ENCODE peak calls at places on chromosomes 16 and 17, in five cellular contexts. R is Daoy, E is Karpas-422, N is left lung, K is activated gamma-delta T cell treated with Interleukin-2 at 50 U/mL for 16 hours. X is an unnamed sample.

GRCh38 chr16:58009856-58010416 is 8.7 kb downstream of the USB1 start:
- DNase-seq in R (no peak), E (no peak), N (no peak), K (no peak), X (no peak)

GRCh38 chr17:31388770-31389672 is 2.5 kb upstream of the RAB11FIP4 start:
- DNase-seq in R (peak), E (peak), N (no peak), K (peak), X (no peak)

GRCh38 chr17:13476722-13477121 is 125.0 kb downstream of the HS3ST3A1 start:
- DNase-seq in R (no peak), E (no peak), N (no peak), K (no peak), X (no peak)

GRCh38 chr17:63250830-63251229 is 195.3 kb downstream of the CYB561 start:
- DNase-seq in R (no peak), E (no peak), N (no peak), K (no peak), X (no peak)

GRCh38 chr17:4953461-4953961 is 2.6 kb downstream of the ENO3 start:
- DNase-seq in R (peak), E (no peak), N (no peak), K (no peak), X (no peak)

GRCh38 chr17:80176757-80177156 is 6.9 kb downstream of the CARD14 start:
- DNase-seq in R (no peak), E (no peak), N (no peak), K (no peak), X (no peak)

GRCh38 chr17:77735341-77736206 is 222.9 kb upstream of the TNRC6C start:
- DNase-seq in R (peak), E (no peak), N (peak), K (no peak), X (no peak)

GRCh38 chr17:65531508-65532431 is 29.7 kb downstream of the AXIN2 start:
- DNase-seq in R (no peak), E (no peak), N (peak), K (no peak), X (no peak)

GRCh38 chr17:1787301-1787902 is 25.5 kb downstream of the SERPINF1 start:
- DNase-seq in R (peak), E (no peak), N (peak), K (no peak), X (no peak)

GRCh38 chr17:7613769-7614421 is 802 bp downstream of the FXR2 start:
- DNase-seq in R (peak), E (peak), N (no peak), K (no peak), X (no peak)

GRCh38 chr17:66135896-66136295 is 56.0 kb downstream of the CEP112 start:
- DNase-seq in R (no peak), E (no peak), N (no peak), K (no peak), X (no peak)

GRCh38 chr17:8618825-8619224 is 11.7 kb downstream of the MYH10 start:
- DNase-seq in R (no peak), E (no peak), N (no peak), K (no peak), X (no peak)

GRCh38 chr17:36463916-36464764 is 22.3 kb upstream of the ZNHIT3 start:
- DNase-seq in R (peak), E (no peak), N (peak), K (peak), X (no peak)

GRCh38 chr17:45073414-45074070 is 12.4 kb downstream of the NMT1 start:
- DNase-seq in R (no peak), E (no peak), N (no peak), K (no peak), X (no peak)

GRCh38 chr17:78168906-78169793 is 769 bp downstream of the SYNGR2 start:
- DNase-seq in R (peak), E (no peak), N (peak), K (peak), X (no peak)

GRCh38 chr17:61510991-61511390 is 58.8 kb downstream of the TBX4 start:
- DNase-seq in R (no peak), E (peak), N (no peak), K (no peak), X (no peak)

GRCh38 chr17:68172461-68172954 is 75.3 kb upstream of the AMZ2 start:
- DNase-seq in R (peak), E (peak), N (peak), K (peak), X (peak)

GRCh38 chr17:66833201-66833600 is 1.7 kb upstream of the CACNG5 start:
- DNase-seq in R (no peak), E (no peak), N (no peak), K (no peak), X (no peak)

GRCh38 chr16:79363035-79363434 is 237.5 kb downstream of the MAF start:
- DNase-seq in R (no peak), E (no peak), N (no peak), K (no peak), X (no peak)

GRCh38 chr17:81998719-81999438 is 21.4 kb downstream of the ASPSCR1 start:
- DNase-seq in R (no peak), E (no peak), N (no peak), K (no peak), X (no peak)

X was measured in CD14-positive monocyte.